ENCODE peak calls at places on chromosomes 1 and 21, in ten cellular contexts. One of them, this sample, is unnamed.

GRCh38 chr1:176479920-176480319 is 16.9 kb downstream of the PAPPA2 start:
- DNase-seq in stimulated activated CD8-positive, alpha-beta memory T cell treated with anti-CD3 and anti-CD28 coated beads, Interleukin-2, amount 100 ng/mL, for 1 hour: no peak
- DNase-seq in ureter: no peak
- DNase-seq in GM20000: no peak
- DNase-seq in islet precursor cell: peak; percentile 75
- DNase-seq in substantia nigra: no peak
- DNase-seq in Caco-2: peak; percentile 1
- DNase-seq in GOT3: no peak
- DNase-seq in nucleus accumbens: no peak
- DNase-seq in Ammon's horn: no peak
- DNase-seq in this sample: peak; percentile 23

GRCh38 chr1:91742848-91743292 is 143.1 kb downstream of the TGFBR3 start:
- DNase-seq in stimulated activated CD8-positive, alpha-beta memory T cell treated with anti-CD3 and anti-CD28 coated beads, Interleukin-2, amount 100 ng/mL, for 1 hour: no peak
- DNase-seq in ureter: no peak
- DNase-seq in GM20000: no peak
- DNase-seq in islet precursor cell: no peak
- DNase-seq in substantia nigra: no peak
- DNase-seq in Caco-2: no peak
- DNase-seq in GOT3: no peak
- DNase-seq in nucleus accumbens: no peak
- DNase-seq in Ammon's horn: no peak
- DNase-seq in this sample: no peak

GRCh38 chr1:169105434-169106094 is 926 bp upstream of the ATP1B1 start:
- DNase-seq in stimulated activated CD8-positive, alpha-beta memory T cell treated with anti-CD3 and anti-CD28 coated beads, Interleukin-2, amount 100 ng/mL, for 1 hour: no peak
- DNase-seq in ureter: peak; percentile 86
- DNase-seq in GM20000: peak; percentile 68
- DNase-seq in islet precursor cell: peak; percentile 91
- DNase-seq in substantia nigra: peak; percentile 83
- DNase-seq in Caco-2: peak; percentile 97
- DNase-seq in GOT3: no peak
- DNase-seq in nucleus accumbens: peak; percentile 62
- DNase-seq in Ammon's horn: peak; percentile 87
- DNase-seq in this sample: no peak

GRCh38 chr1:164706596-164706995 is 147.6 kb downstream of the PBX1 start:
- DNase-seq in stimulated activated CD8-positive, alpha-beta memory T cell treated with anti-CD3 and anti-CD28 coated beads, Interleukin-2, amount 100 ng/mL, for 1 hour: no peak
- DNase-seq in ureter: no peak
- DNase-seq in GM20000: no peak
- DNase-seq in islet precursor cell: no peak
- DNase-seq in substantia nigra: no peak
- DNase-seq in Caco-2: no peak
- DNase-seq in GOT3: no peak
- DNase-seq in nucleus accumbens: no peak
- DNase-seq in Ammon's horn: no peak
- DNase-seq in this sample: no peak

GRCh38 chr1:178047403-178048093 is 46.4 kb upstream of the RASAL2 start:
- DNase-seq in stimulated activated CD8-positive, alpha-beta memory T cell treated with anti-CD3 and anti-CD28 coated beads, Interleukin-2, amount 100 ng/mL, for 1 hour: no peak
- DNase-seq in ureter: no peak
- DNase-seq in GM20000: no peak
- DNase-seq in islet precursor cell: no peak
- DNase-seq in substantia nigra: no peak
- DNase-seq in Caco-2: no peak
- DNase-seq in GOT3: no peak
- DNase-seq in nucleus accumbens: no peak
- DNase-seq in Ammon's horn: no peak
- DNase-seq in this sample: no peak

GRCh38 chr1:38740543-38740942 is 119.0 kb downstream of the RRAGC start:
- DNase-seq in stimulated activated CD8-positive, alpha-beta memory T cell treated with anti-CD3 and anti-CD28 coated beads, Interleukin-2, amount 100 ng/mL, for 1 hour: no peak
- DNase-seq in ureter: no peak
- DNase-seq in GM20000: no peak
- DNase-seq in islet precursor cell: peak; percentile 62
- DNase-seq in substantia nigra: no peak
- DNase-seq in Caco-2: no peak
- DNase-seq in GOT3: no peak
- DNase-seq in nucleus accumbens: no peak
- DNase-seq in Ammon's horn: no peak
- DNase-seq in this sample: no peak

GRCh38 chr1:201850053-201850397 is 21.1 kb downstream of the IPO9 start:
- DNase-seq in stimulated activated CD8-positive, alpha-beta memory T cell treated with anti-CD3 and anti-CD28 coated beads, Interleukin-2, amount 100 ng/mL, for 1 hour: no peak
- DNase-seq in ureter: no peak
- DNase-seq in GM20000: no peak
- DNase-seq in islet precursor cell: peak; percentile 58
- DNase-seq in substantia nigra: no peak
- DNase-seq in Caco-2: no peak
- DNase-seq in GOT3: no peak
- DNase-seq in nucleus accumbens: no peak
- DNase-seq in Ammon's horn: no peak
- DNase-seq in this sample: no peak

GRCh38 chr1:239814306-239814881 is 277.3 kb upstream of the FMN2 start:
- DNase-seq in stimulated activated CD8-positive, alpha-beta memory T cell treated with anti-CD3 and anti-CD28 coated beads, Interleukin-2, amount 100 ng/mL, for 1 hour: no peak
- DNase-seq in ureter: peak; percentile 51
- DNase-seq in GM20000: no peak
- DNase-seq in islet precursor cell: peak; percentile 94
- DNase-seq in substantia nigra: no peak
- DNase-seq in Caco-2: peak; percentile 14
- DNase-seq in GOT3: peak; percentile 37
- DNase-seq in nucleus accumbens: no peak
- DNase-seq in Ammon's horn: peak; percentile 22
- DNase-seq in this sample: peak; percentile 82

GRCh38 chr1:206967096-206967851 is 3.0 kb downstream of the FCAMR start:
- DNase-seq in stimulated activated CD8-positive, alpha-beta memory T cell treated with anti-CD3 and anti-CD28 coated beads, Interleukin-2, amount 100 ng/mL, for 1 hour: no peak
- DNase-seq in ureter: no peak
- DNase-seq in GM20000: peak; percentile 31
- DNase-seq in islet precursor cell: peak; percentile 32
- DNase-seq in substantia nigra: no peak
- DNase-seq in Caco-2: no peak
- DNase-seq in GOT3: no peak
- DNase-seq in nucleus accumbens: no peak
- DNase-seq in Ammon's horn: peak; percentile 62
- DNase-seq in this sample: no peak

GRCh38 chr1:89689234-89689633 is 56.3 kb downstream of the LRRC8C start:
- DNase-seq in stimulated activated CD8-positive, alpha-beta memory T cell treated with anti-CD3 and anti-CD28 coated beads, Interleukin-2, amount 100 ng/mL, for 1 hour: no peak
- DNase-seq in ureter: no peak
- DNase-seq in GM20000: no peak
- DNase-seq in islet precursor cell: no peak
- DNase-seq in substantia nigra: no peak
- DNase-seq in Caco-2: no peak
- DNase-seq in GOT3: no peak
- DNase-seq in nucleus accumbens: no peak
- DNase-seq in Ammon's horn: no peak
- DNase-seq in this sample: no peak

GRCh38 chr1:52142220-52143153 is 598 bp downstream of the ZFYVE9 start:
- DNase-seq in stimulated activated CD8-positive, alpha-beta memory T cell treated with anti-CD3 and anti-CD28 coated beads, Interleukin-2, amount 100 ng/mL, for 1 hour: no peak
- DNase-seq in ureter: peak; percentile 47
- DNase-seq in GM20000: peak; percentile 66
- DNase-seq in islet precursor cell: peak; percentile 77
- DNase-seq in substantia nigra: peak; percentile 28
- DNase-seq in Caco-2: peak; percentile 47
- DNase-seq in GOT3: peak; percentile 54
- DNase-seq in nucleus accumbens: no peak
- DNase-seq in Ammon's horn: peak; percentile 42
- DNase-seq in this sample: peak; percentile 41

GRCh38 chr1:25994402-25994801 is 3.5 kb downstream of the PAFAH2 start:
- DNase-seq in stimulated activated CD8-positive, alpha-beta memory T cell treated with anti-CD3 and anti-CD28 coated beads, Interleukin-2, amount 100 ng/mL, for 1 hour: no peak
- DNase-seq in ureter: no peak
- DNase-seq in GM20000: no peak
- DNase-seq in islet precursor cell: no peak
- DNase-seq in substantia nigra: no peak
- DNase-seq in Caco-2: no peak
- DNase-seq in GOT3: no peak
- DNase-seq in nucleus accumbens: no peak
- DNase-seq in Ammon's horn: no peak
- DNase-seq in this sample: no peak

GRCh38 chr1:20148571-20149500 is 9.7 kb downstream of the PLA2G2F start:
- DNase-seq in stimulated activated CD8-positive, alpha-beta memory T cell treated with anti-CD3 and anti-CD28 coated beads, Interleukin-2, amount 100 ng/mL, for 1 hour: no peak
- DNase-seq in ureter: no peak
- DNase-seq in GM20000: no peak
- DNase-seq in islet precursor cell: no peak
- DNase-seq in substantia nigra: no peak
- DNase-seq in Caco-2: no peak
- DNase-seq in GOT3: no peak
- DNase-seq in nucleus accumbens: no peak
- DNase-seq in Ammon's horn: no peak
- DNase-seq in this sample: no peak

GRCh38 chr1:43005460-43006351 is 47.0 kb upstream of the SLC2A1 start:
- DNase-seq in stimulated activated CD8-positive, alpha-beta memory T cell treated with anti-CD3 and anti-CD28 coated beads, Interleukin-2, amount 100 ng/mL, for 1 hour: no peak
- DNase-seq in ureter: no peak
- DNase-seq in GM20000: no peak
- DNase-seq in islet precursor cell: peak; percentile 95
- DNase-seq in substantia nigra: no peak
- DNase-seq in Caco-2: peak; percentile 31
- DNase-seq in GOT3: no peak
- DNase-seq in nucleus accumbens: no peak
- DNase-seq in Ammon's horn: no peak
- DNase-seq in this sample: no peak

GRCh38 chr1:43452789-43453441 is 816 bp downstream of the HYI start:
- DNase-seq in stimulated activated CD8-positive, alpha-beta memory T cell treated with anti-CD3 and anti-CD28 coated beads, Interleukin-2, amount 100 ng/mL, for 1 hour: no peak
- DNase-seq in ureter: no peak
- DNase-seq in GM20000: no peak
- DNase-seq in islet precursor cell: peak; percentile 57
- DNase-seq in substantia nigra: no peak
- DNase-seq in Caco-2: no peak
- DNase-seq in GOT3: no peak
- DNase-seq in nucleus accumbens: no peak
- DNase-seq in Ammon's horn: peak; percentile 42
- DNase-seq in this sample: no peak

GRCh38 chr1:172977296-172978027 is 73.3 kb downstream of the TNFSF18 start:
- DNase-seq in stimulated activated CD8-positive, alpha-beta memory T cell treated with anti-CD3 and anti-CD28 coated beads, Interleukin-2, amount 100 ng/mL, for 1 hour: no peak
- DNase-seq in ureter: no peak
- DNase-seq in GM20000: peak; percentile 15
- DNase-seq in islet precursor cell: no peak
- DNase-seq in substantia nigra: no peak
- DNase-seq in Caco-2: no peak
- DNase-seq in GOT3: no peak
- DNase-seq in nucleus accumbens: no peak
- DNase-seq in Ammon's horn: no peak
- DNase-seq in this sample: no peak

GRCh38 chr1:220528049-220528678 is at the start of gene MARK1:
- DNase-seq in stimulated activated CD8-positive, alpha-beta memory T cell treated with anti-CD3 and anti-CD28 coated beads, Interleukin-2, amount 100 ng/mL, for 1 hour: no peak
- DNase-seq in ureter: peak; percentile 81
- DNase-seq in GM20000: peak; percentile 67
- DNase-seq in islet precursor cell: peak; percentile 87
- DNase-seq in substantia nigra: peak; percentile 57
- DNase-seq in Caco-2: peak; percentile 43
- DNase-seq in GOT3: no peak
- DNase-seq in nucleus accumbens: peak; percentile 59
- DNase-seq in Ammon's horn: peak; percentile 73
- DNase-seq in this sample: peak; percentile 22

GRCh38 chr1:33974147-33974546 is 110.3 kb downstream of the HMGB4 start:
- DNase-seq in stimulated activated CD8-positive, alpha-beta memory T cell treated with anti-CD3 and anti-CD28 coated beads, Interleukin-2, amount 100 ng/mL, for 1 hour: no peak
- DNase-seq in ureter: no peak
- DNase-seq in GM20000: no peak
- DNase-seq in islet precursor cell: no peak
- DNase-seq in substantia nigra: no peak
- DNase-seq in Caco-2: no peak
- DNase-seq in GOT3: no peak
- DNase-seq in nucleus accumbens: no peak
- DNase-seq in Ammon's horn: peak; percentile 53
- DNase-seq in this sample: no peak

GRCh38 chr1:59146056-59146455 is 150.8 kb upstream of the FGGY start:
- DNase-seq in stimulated activated CD8-positive, alpha-beta memory T cell treated with anti-CD3 and anti-CD28 coated beads, Interleukin-2, amount 100 ng/mL, for 1 hour: no peak
- DNase-seq in ureter: no peak
- DNase-seq in GM20000: no peak
- DNase-seq in islet precursor cell: no peak
- DNase-seq in substantia nigra: no peak
- DNase-seq in Caco-2: no peak
- DNase-seq in GOT3: no peak
- DNase-seq in nucleus accumbens: no peak
- DNase-seq in Ammon's horn: no peak
- DNase-seq in this sample: no peak

GRCh38 chr1:178644308-178645120 is 80.5 kb upstream of the RALGPS2 start:
- DNase-seq in stimulated activated CD8-positive, alpha-beta memory T cell treated with anti-CD3 and anti-CD28 coated beads, Interleukin-2, amount 100 ng/mL, for 1 hour: no peak
- DNase-seq in ureter: peak; percentile 81
- DNase-seq in GM20000: no peak
- DNase-seq in islet precursor cell: no peak
- DNase-seq in substantia nigra: no peak
- DNase-seq in Caco-2: no peak
- DNase-seq in GOT3: no peak
- DNase-seq in nucleus accumbens: no peak
- DNase-seq in Ammon's horn: no peak
- DNase-seq in this sample: peak; percentile 81

GRCh38 chr1:42221952-42222606 is 57.5 kb upstream of the GUCA2A start:
- DNase-seq in stimulated activated CD8-positive, alpha-beta memory T cell treated with anti-CD3 and anti-CD28 coated beads, Interleukin-2, amount 100 ng/mL, for 1 hour: no peak
- DNase-seq in ureter: no peak
- DNase-seq in GM20000: no peak
- DNase-seq in islet precursor cell: no peak
- DNase-seq in substantia nigra: no peak
- DNase-seq in Caco-2: peak; percentile 33
- DNase-seq in GOT3: no peak
- DNase-seq in nucleus accumbens: no peak
- DNase-seq in Ammon's horn: no peak
- DNase-seq in this sample: no peak

GRCh38 chr1:31931241-31932225 is 6.6 kb downstream of the PTP4A2 start:
- DNase-seq in stimulated activated CD8-positive, alpha-beta memory T cell treated with anti-CD3 and anti-CD28 coated beads, Interleukin-2, amount 100 ng/mL, for 1 hour: no peak
- DNase-seq in ureter: no peak
- DNase-seq in GM20000: no peak
- DNase-seq in islet precursor cell: no peak
- DNase-seq in substantia nigra: no peak
- DNase-seq in Caco-2: no peak
- DNase-seq in GOT3: no peak
- DNase-seq in nucleus accumbens: no peak
- DNase-seq in Ammon's horn: peak; percentile 49
- DNase-seq in this sample: peak; percentile 33

GRCh38 chr1:43936470-43937151 is 3.0 kb downstream of the ARTN start:
- DNase-seq in stimulated activated CD8-positive, alpha-beta memory T cell treated with anti-CD3 and anti-CD28 coated beads, Interleukin-2, amount 100 ng/mL, for 1 hour: no peak
- DNase-seq in ureter: no peak
- DNase-seq in GM20000: peak; percentile 72
- DNase-seq in islet precursor cell: peak; percentile 76
- DNase-seq in substantia nigra: no peak
- DNase-seq in Caco-2: peak; percentile 58
- DNase-seq in GOT3: no peak
- DNase-seq in nucleus accumbens: no peak
- DNase-seq in Ammon's horn: no peak
- DNase-seq in this sample: no peak

GRCh38 chr1:230215049-230215448 is 148.0 kb downstream of the GALNT2 start:
- DNase-seq in stimulated activated CD8-positive, alpha-beta memory T cell treated with anti-CD3 and anti-CD28 coated beads, Interleukin-2, amount 100 ng/mL, for 1 hour: no peak
- DNase-seq in ureter: no peak
- DNase-seq in GM20000: no peak
- DNase-seq in islet precursor cell: peak; percentile 67
- DNase-seq in substantia nigra: peak; percentile 53
- DNase-seq in Caco-2: peak; percentile 14
- DNase-seq in GOT3: no peak
- DNase-seq in nucleus accumbens: peak; percentile 46
- DNase-seq in Ammon's horn: peak; percentile 86
- DNase-seq in this sample: peak; percentile 48

GRCh38 chr1:29200905-29201594 is 19.4 kb upstream of the SRSF4 start:
- DNase-seq in stimulated activated CD8-positive, alpha-beta memory T cell treated with anti-CD3 and anti-CD28 coated beads, Interleukin-2, amount 100 ng/mL, for 1 hour: no peak
- DNase-seq in ureter: no peak
- DNase-seq in GM20000: no peak
- DNase-seq in islet precursor cell: no peak
- DNase-seq in substantia nigra: no peak
- DNase-seq in Caco-2: no peak
- DNase-seq in GOT3: no peak
- DNase-seq in nucleus accumbens: no peak
- DNase-seq in Ammon's horn: no peak
- DNase-seq in this sample: no peak

GRCh38 chr1:19835573-19835972 is 20.5 kb upstream of the RNF186 start:
- DNase-seq in stimulated activated CD8-positive, alpha-beta memory T cell treated with anti-CD3 and anti-CD28 coated beads, Interleukin-2, amount 100 ng/mL, for 1 hour: no peak
- DNase-seq in ureter: no peak
- DNase-seq in GM20000: no peak
- DNase-seq in islet precursor cell: no peak
- DNase-seq in substantia nigra: no peak
- DNase-seq in Caco-2: no peak
- DNase-seq in GOT3: no peak
- DNase-seq in nucleus accumbens: no peak
- DNase-seq in Ammon's horn: no peak
- DNase-seq in this sample: no peak

GRCh38 chr21:41196990-41197389 is 29.0 kb downstream of the BACE2 start:
- DNase-seq in stimulated activated CD8-positive, alpha-beta memory T cell treated with anti-CD3 and anti-CD28 coated beads, Interleukin-2, amount 100 ng/mL, for 1 hour: no peak
- DNase-seq in ureter: no peak
- DNase-seq in GM20000: no peak
- DNase-seq in islet precursor cell: peak; percentile 17
- DNase-seq in substantia nigra: no peak
- DNase-seq in Caco-2: no peak
- DNase-seq in GOT3: no peak
- DNase-seq in nucleus accumbens: no peak
- DNase-seq in Ammon's horn: no peak
- DNase-seq in this sample: no peak

GRCh38 chr1:243587285-243587684 is 262.8 kb downstream of the AKT3 start:
- DNase-seq in stimulated activated CD8-positive, alpha-beta memory T cell treated with anti-CD3 and anti-CD28 coated beads, Interleukin-2, amount 100 ng/mL, for 1 hour: no peak
- DNase-seq in ureter: no peak
- DNase-seq in GM20000: no peak
- DNase-seq in islet precursor cell: no peak
- DNase-seq in substantia nigra: no peak
- DNase-seq in Caco-2: no peak
- DNase-seq in GOT3: no peak
- DNase-seq in nucleus accumbens: no peak
- DNase-seq in Ammon's horn: no peak
- DNase-seq in this sample: no peak